ENCODE peak calls at places on chromosomes 3 and 15, in nine cellular contexts. R is astrocyte, B is H9, Q is PC-3, Z is IMR-90, U is mammary epithelial cell, K is hepatocyte, I is fibroblast of lung, L is GM12878. J is an unnamed sample. For H3K9me3 and H3K4me1, the result is how much of the 10 kb centered on the place peaks cover.

GRCh38 chr3:77149382-77149781 is 109.5 kb downstream of the ROBO2 start:
- DNase-seq in R (no peak), B (no peak), Q (no peak), Z (no peak), U (no peak), K (no peak), I (no peak), L (no peak), J (no peak)

GRCh38 chr3:13072239-13073041 is 789 bp downstream of the IQSEC1 start:
- DNase-seq in R (no peak), B (peak), Q (no peak), Z (peak), U (peak), K (no peak), I (no peak), L (peak), J (no peak)

GRCh38 chr3:25532763-25533162 is 104.7 kb downstream of the RARB start:
- DNase-seq in R (no peak), B (peak), Q (peak), Z (peak), U (no peak), K (no peak), I (peak), L (no peak), J (no peak)

GRCh38 chr3:88362428-88362827 is 212.7 kb downstream of the C3orf38 start:
- DNase-seq in R (no peak), B (no peak), Q (peak), Z (no peak), U (peak), K (peak), I (no peak), L (no peak), J (no peak)

GRCh38 chr3:49236226-49236625 is 40.8 kb downstream of the C3orf62 start:
- DNase-seq in R (no peak), B (no peak), Q (no peak), Z (no peak), U (no peak), K (no peak), I (no peak), L (no peak), J (no peak)

GRCh38 chr15:57288926-57289650 is 87.2 kb upstream of the CGNL1 start:
- DNase-seq in R (no peak), B (no peak), Q (no peak), Z (no peak), U (no peak), K (no peak), I (peak), L (no peak), J (peak)

GRCh38 chr3:118548434-118548833 is 486.2 kb downstream of the IGSF11 start:
- DNase-seq in R (peak), B (no peak), Q (peak), Z (no peak), U (peak), K (no peak), I (no peak), L (no peak), J (no peak)

GRCh38 chr3:126129408-126129891 is 45.5 kb upstream of the SLC41A3 start:
- DNase-seq in R (no peak), B (peak), Q (peak), Z (peak), U (peak), K (no peak), I (peak), L (no peak), J (peak)

GRCh38 chr3:44048196-44048924 is 193.3 kb upstream of the TOPAZ1 start:
- DNase-seq in R (peak), B (no peak), Q (peak), Z (no peak), U (peak), K (no peak), I (no peak), L (no peak), J (no peak)

GRCh38 chr15:80727196-80727595 is 32.1 kb downstream of the ABHD17C start:
- DNase-seq in R (peak), B (no peak), Q (no peak), Z (peak), U (no peak), K (no peak), I (no peak), L (no peak), J (no peak)

GRCh38 chr15:57340673-57341259 is 35.5 kb upstream of the CGNL1 start:
- DNase-seq in R (no peak), B (peak), Q (peak), Z (peak), U (peak), K (peak), I (peak), L (peak), J (peak)

GRCh38 chr3:127135241-127136023 is 57.5 kb upstream of the PRR23E start:
- DNase-seq in R (peak), B (no peak), Q (no peak), Z (peak), U (no peak), K (peak), I (no peak), L (no peak), J (peak)

DNA sequence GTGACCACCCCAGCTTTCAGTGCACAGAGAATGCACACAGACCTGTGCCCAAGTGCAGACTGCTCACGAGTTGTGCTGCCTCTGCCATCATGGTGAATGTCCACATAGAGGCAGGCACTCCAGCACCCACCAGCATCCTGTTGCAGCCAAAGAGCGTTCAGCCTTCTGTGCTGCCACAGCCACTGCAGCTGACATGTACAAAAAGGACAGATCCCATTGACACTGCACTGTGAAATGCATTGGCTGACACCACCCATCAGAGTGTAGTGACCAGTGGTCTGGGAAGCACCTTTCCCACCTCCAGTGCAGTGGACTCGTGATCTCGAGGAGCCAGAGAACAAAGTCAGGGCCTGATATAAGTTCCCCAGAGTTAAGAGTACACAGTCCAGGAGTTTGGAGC is 260.3 kb downstream of the RAP2B start:
- DNase-seq in R (no peak), B (no peak), Q (no peak), Z (no peak), U (no peak), K (no peak), I (no peak), L (no peak), J (no peak)
- H3K9me3 ChIP-seq in R (under half), B (under half), Q (under half), Z (under half), U (under half), K (under half), I (under half), L (under half), J (under half)

GRCh38 chr3:169760479-169760878 is 4.4 kb downstream of the TERC start:
- DNase-seq in R (peak), B (no peak), Q (peak), Z (peak), U (peak), K (no peak), I (peak), L (no peak), J (peak)

GRCh38 chr3:169764453-169765280 is at the start of gene TERC:
- DNase-seq in R (peak), B (peak), Q (peak), Z (peak), U (peak), K (peak), I (peak), L (peak), J (peak)

GRCh38 chr3:169765281-169765624 is 393 bp upstream of the TERC start:
- DNase-seq in R (no peak), B (no peak), Q (no peak), Z (no peak), U (no peak), K (no peak), I (no peak), L (no peak), J (no peak)

GRCh38 chr3:169759256-169759655 is 5.6 kb downstream of the TERC start:
- DNase-seq in R (peak), B (no peak), Q (peak), Z (peak), U (peak), K (no peak), I (peak), L (no peak), J (peak)

DNA sequence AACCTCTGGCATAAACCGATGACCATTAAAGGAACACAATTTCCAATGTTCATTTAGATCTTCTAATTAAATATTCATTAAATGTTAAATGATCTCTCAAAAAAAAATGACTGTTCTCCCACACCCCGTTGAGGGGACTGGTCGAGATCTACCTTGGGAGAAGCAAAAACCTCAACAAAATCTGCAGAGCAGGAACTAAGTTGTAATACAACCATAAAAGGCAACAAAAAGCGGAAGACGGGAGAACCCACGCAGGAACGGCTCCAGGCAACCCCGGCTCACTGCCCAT is 752 bp downstream of the TERC start:
- DNase-seq in R (peak), B (no peak), Q (no peak), Z (peak), U (no peak), K (no peak), I (peak), L (peak), J (peak)
- H2AFZ ChIP-seq in R (peak), B (no peak), Q (peak), Z (peak), U (peak), K (peak), I (peak), L (peak), J (peak)

GRCh38 chr3:61913657-61914056 is 352.3 kb downstream of the PTPRG start:
- DNase-seq in R (no peak), B (no peak), Q (no peak), Z (no peak), U (no peak), K (no peak), I (no peak), L (no peak), J (no peak)
- H3K4me1 ChIP-seq in R (under half), B (under half), Q (under half), Z (under half), U (under half), K (under half), I (under half), L (under half), J (under half)

GRCh38 chr15:20356444-20357138 is 185.0 kb downstream of the GOLGA6L6 start:
- DNase-seq in R (no peak), B (peak), Q (peak), Z (no peak), U (no peak), K (no peak), I (no peak), L (no peak), J (peak)
- H3K9me3 ChIP-seq in R (half or more), B (half or more), Q (under half), Z (half or more), U (under half), K (under half), I (under half), L (under half), J (under half)

GRCh38 chr3:182384182-182384581 is 409.1 kb upstream of the ATP11B start:
- DNase-seq in R (peak), B (no peak), Q (no peak), Z (no peak), U (no peak), K (no peak), I (no peak), L (no peak), J (no peak)
- H2AFZ ChIP-seq in R (no peak), B (no peak), Q (no peak), Z (no peak), U (no peak), K (no peak), I (no peak), L (no peak), J (no peak)

J was measured in GM23248.